ENCODE peak calls at places on chromosomes 4 and X, in six cellular contexts. P, G, O, X, U and R are unnamed samples.

GRCh38 chr4:99447079-99447478 is 11.9 kb upstream of the ADH7 start:
- DNase-seq in P (no peak), G (no peak), O (no peak), X (no peak), U (no peak), R (no peak)

GRCh38 chr4:112036881-112037280 is 108.4 kb upstream of the FAM241A start:
- DNase-seq in P (no peak), G (no peak), O (no peak), X (no peak), U (no peak), R (no peak)

GRCh38 chrX:153765138-153766079 is 1.4 kb downstream of the PLXNB3 start:
- DNase-seq in P (no peak), G (no peak), O (peak; percentile 78), X (no peak), U (peak; percentile 7), R (peak; percentile 68)

GRCh38 chr4:77076889-77077635 is 1.3 kb upstream of the CCNI start:
- DNase-seq in P (no peak), G (no peak), O (no peak), X (no peak), U (no peak), R (no peak)

GRCh38 chrX:109710181-109710580 is 22.9 kb downstream of the ACSL4 start:
- DNase-seq in P (no peak), G (no peak), O (no peak), X (no peak), U (no peak), R (no peak)

GRCh38 chr4:73518340-73518739 is 36.8 kb downstream of the AFM start:
- DNase-seq in P (no peak), G (no peak), O (no peak), X (no peak), U (no peak), R (no peak)

GRCh38 chr4:3864736-3865721 is 98.8 kb downstream of the ADRA2C start:
- DNase-seq in P (no peak), G (no peak), O (peak; percentile 45), X (no peak), U (no peak), R (peak; percentile 72)

GRCh38 chr4:106385853-106386393 is 17.3 kb upstream of the GIMD1 start:
- DNase-seq in P (no peak), G (no peak), O (no peak), X (no peak), U (no peak), R (no peak)

GRCh38 chr4:26300314-26301307 is 20.2 kb upstream of the RBPJ start:
- DNase-seq in P (no peak), G (no peak), O (no peak), X (no peak), U (no peak), R (no peak)

GRCh38 chrX:119686087-119686639 is 6.8 kb downstream of the SEPTIN6 start:
- DNase-seq in P (no peak), G (no peak), O (no peak), X (no peak), U (peak; percentile 41), R (no peak)

GRCh38 chr4:145299380-145300076 is 119.1 kb upstream of the OTUD4 start:
- DNase-seq in P (no peak), G (no peak), O (no peak), X (no peak), U (no peak), R (no peak)

GRCh38 chr4:121243476-121243875 is 79.4 kb upstream of the TNIP3 start:
- DNase-seq in P (no peak), G (no peak), O (no peak), X (no peak), U (no peak), R (no peak)

GRCh38 chrX:153569475-153569874 is 29.5 kb downstream of the CCNQ start:
- DNase-seq in P (no peak), G (no peak), O (no peak), X (no peak), U (no peak), R (no peak)

GRCh38 chr4:158130204-158130603 is 42.6 kb downstream of the GASK1B start:
- DNase-seq in P (no peak), G (no peak), O (no peak), X (no peak), U (no peak), R (no peak)

GRCh38 chr4:1030559-1030958 is 19.1 kb downstream of the FGFRL1 start:
- DNase-seq in P (no peak), G (no peak), O (no peak), X (peak; percentile 44), U (no peak), R (no peak)

GRCh38 chrX:47101206-47101605 is 23.0 kb downstream of the RGN start:
- DNase-seq in P (no peak), G (no peak), O (no peak), X (no peak), U (no peak), R (no peak)

GRCh38 chr4:7322166-7322991 is 112.4 kb downstream of the PSAPL1 start:
- DNase-seq in P (no peak), G (no peak), O (no peak), X (no peak), U (no peak), R (no peak)

GRCh38 chr4:94455081-94455480 is 3.3 kb downstream of the PDLIM5 start:
- DNase-seq in P (peak; percentile 72), G (peak; percentile 67), O (peak; percentile 83), X (peak; percentile 71), U (peak; percentile 83), R (peak; percentile 85)

GRCh38 chrX:30302957-30303356 is 6.2 kb downstream of the NR0B1 start:
- DNase-seq in P (no peak), G (peak; percentile 30), O (no peak), X (peak; percentile 42), U (no peak), R (peak; percentile 71)

GRCh38 chr4:190015538-190016368 is 11.3 kb downstream of the FRG2 start:
- DNase-seq in P (no peak), G (no peak), O (no peak), X (no peak), U (no peak), R (no peak)

GRCh38 chrX:16786139-16786790 is at the start of gene TXLNG:
- DNase-seq in P (peak; percentile 96), G (peak; percentile 100), O (peak; percentile 100), X (peak; percentile 99), U (peak; percentile 99), R (peak; percentile 97)
- TF ChIP-seq POLR2A in P (peak; percentile 55), G (peak; percentile 93), O (peak; percentile 81), X (no peak), U (peak; percentile 90), R (peak; percentile 91)

GRCh38 chr4:48130100-48130499 is 4.0 kb downstream of the TXK start:
- DNase-seq in P (no peak), G (no peak), O (no peak), X (no peak), U (no peak), R (no peak)

GRCh38 chr4:48126621-48127020 is 7.4 kb downstream of the TXK start:
- DNase-seq in P (no peak), G (no peak), O (no peak), X (no peak), U (no peak), R (no peak)

GRCh38 chr4:48127231-48127881 is 6.7 kb downstream of the TXK start:
- DNase-seq in P (peak; percentile 54), G (no peak), O (no peak), X (no peak), U (no peak), R (no peak)

GRCh38 chr4:48129307-48130014 is 4.6 kb downstream of the TXK start:
- DNase-seq in P (no peak), G (no peak), O (no peak), X (no peak), U (peak; percentile 52), R (no peak)

DNA sequence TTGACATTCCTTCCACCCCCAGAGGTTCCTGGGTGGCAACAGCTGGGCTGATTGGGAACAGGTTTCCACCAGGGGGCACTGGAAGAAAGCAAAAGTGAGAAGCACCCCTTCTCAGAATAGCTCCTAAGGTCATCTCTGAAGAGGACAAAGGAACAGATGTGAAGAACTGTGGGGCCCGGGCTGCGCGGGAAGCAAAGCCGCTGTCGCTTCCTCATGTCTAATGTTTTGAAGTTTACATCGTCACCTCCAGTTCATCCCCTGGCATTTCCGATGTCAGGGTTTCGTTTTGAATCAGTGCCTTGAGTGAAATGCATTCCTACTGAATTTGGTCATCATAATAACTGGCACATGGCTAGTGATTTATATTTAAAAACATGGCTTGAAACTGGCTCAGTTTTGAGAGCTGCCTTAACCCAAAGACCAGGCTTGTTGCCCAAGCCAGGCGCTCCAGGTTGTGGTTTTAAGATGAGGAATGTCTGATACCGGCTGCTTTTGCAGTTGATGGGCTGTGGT is 6.1 kb downstream of the TXK start:
- DNase-seq in P (peak; percentile 48), G (peak; percentile 64), O (no peak), X (peak; percentile 57), U (peak; percentile 63), R (no peak)
- TF ChIP-seq CTCF in P (peak; percentile 12), G (no peak), O (peak; percentile 34), X (peak; percentile 52), U (peak; percentile 36), R (peak; percentile 30)

DNA sequence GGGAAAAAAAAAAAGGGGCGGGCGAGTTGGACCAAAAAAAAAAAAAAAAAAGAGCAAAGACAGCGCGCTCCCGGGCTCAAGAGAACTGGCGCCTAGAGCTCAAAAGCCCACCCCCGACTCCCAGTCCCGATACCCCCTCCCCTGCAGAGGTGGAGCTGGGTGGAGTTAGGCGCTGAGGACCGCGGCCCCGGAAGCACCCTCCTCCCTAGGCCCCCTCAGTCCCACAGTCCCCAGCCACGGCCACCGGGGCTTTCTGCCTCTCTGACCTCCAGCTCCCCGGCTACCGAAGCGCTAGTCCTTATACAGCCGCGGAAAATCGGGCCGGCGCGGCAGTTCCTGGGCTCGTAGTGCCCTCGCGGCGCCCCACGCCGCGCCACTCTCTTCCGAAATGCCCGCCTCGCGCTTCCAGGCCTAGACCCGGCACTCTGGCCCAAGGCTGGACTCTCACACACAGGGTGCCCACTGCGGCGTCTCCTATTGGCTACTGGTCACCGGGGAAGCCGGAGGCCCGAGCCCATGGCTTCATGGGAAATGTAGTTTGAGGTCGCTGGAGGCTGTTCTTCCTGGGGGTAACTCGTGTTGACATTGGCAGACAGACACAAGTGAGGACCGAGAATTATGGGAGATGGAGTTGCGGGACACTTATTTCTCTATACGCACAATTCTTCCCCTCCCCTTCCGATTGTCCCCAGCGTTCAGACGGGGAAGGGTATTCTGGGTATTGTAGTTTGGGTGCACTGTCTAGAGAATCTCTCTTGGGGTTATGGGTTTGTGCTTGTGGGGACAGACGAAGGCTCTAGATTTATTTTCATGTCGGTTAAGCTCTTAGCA is at the start of gene ENOX2:
- DNase-seq in P (peak; percentile 92), G (peak; percentile 94), O (peak; percentile 97), X (peak; percentile 90), U (peak; percentile 91), R (peak; percentile 94)
- TF ChIP-seq POLR2AphosphoS5 in P (peak; percentile 89), G (peak; percentile 37), O (peak; percentile 88), X (peak; percentile 81), U (peak; percentile 81), R (peak; percentile 20)

DNA sequence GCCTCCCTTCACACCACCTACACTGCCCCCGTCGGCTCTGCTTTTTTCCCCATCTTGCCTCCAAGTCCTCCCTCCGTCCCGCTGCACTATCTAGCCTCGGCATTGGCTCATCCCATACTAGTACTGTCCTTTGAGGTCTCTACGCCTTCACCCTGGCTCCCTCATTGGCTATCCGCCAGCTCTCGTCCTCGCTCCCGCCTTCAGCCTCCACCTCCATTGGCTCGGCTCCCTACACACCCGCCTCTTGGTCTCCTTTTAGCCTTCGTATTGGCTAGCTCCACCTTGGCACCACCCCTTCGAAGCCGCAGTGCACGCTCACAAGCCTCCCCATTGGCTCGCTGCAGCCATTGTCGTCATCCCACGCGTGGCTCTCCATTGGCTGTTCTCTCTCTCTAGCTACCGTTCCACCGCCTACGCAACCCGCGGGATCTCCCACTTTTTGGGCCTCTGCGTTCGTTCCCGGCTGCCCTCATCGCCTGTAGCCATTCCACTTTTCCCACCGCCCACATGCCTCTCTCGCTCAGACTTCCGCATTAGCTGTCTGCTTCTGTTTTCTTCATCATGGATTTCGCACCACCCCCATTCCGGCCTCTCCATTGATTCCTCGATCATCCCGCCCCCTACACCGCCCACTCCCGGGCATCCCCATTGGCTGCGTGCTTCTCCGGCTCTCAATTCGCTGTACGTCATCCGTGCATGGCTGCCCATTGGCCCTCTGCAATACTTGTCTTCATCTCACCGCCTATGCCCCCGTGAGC is 404 bp upstream of the PPP1R3F start:
- DNase-seq in P (peak; percentile 95), G (peak; percentile 98), O (peak; percentile 99), X (peak; percentile 96), U (peak; percentile 96), R (peak; percentile 99)
- TF ChIP-seq POLR2A in P (peak; percentile 45), G (no peak), O (peak; percentile 45), X (no peak), U (peak; percentile 62), R (no peak)